ENCODE peak calls at places on chromosomes 2 and 18, in seven cellular contexts. One of them, this sample, is unnamed.

GRCh38 chr2:127662937-127663565 is 12.3 kb downstream of the LIMS2 start:
- DNase-seq in NCI-H2081: no peak
- DNase-seq in ecto neural progenitor cell: no peak
- DNase-seq in vagina: no peak
- DNase-seq in kidney tubule cell: no peak
- DNase-seq in lower lobe of right lung: peak
- DNase-seq in suprapubic skin: peak
- DNase-seq in this sample: no peak

GRCh38 chr2:224145751-224146355 is 106.8 kb upstream of the SERPINE2 start:
- DNase-seq in kidney tubule cell: peak
- DNase-seq in lower lobe of right lung: no peak
- DNase-seq in NCI-H2081: no peak
- DNase-seq in ecto neural progenitor cell: no peak
- DNase-seq in suprapubic skin: no peak
- DNase-seq in vagina: no peak
- DNase-seq in this sample: peak

GRCh38 chr2:7845332-7845731 is 836.5 kb upstream of the ID2 start:
- DNase-seq in NCI-H2081: no peak
- DNase-seq in suprapubic skin: no peak
- DNase-seq in ecto neural progenitor cell: no peak
- DNase-seq in lower lobe of right lung: no peak
- DNase-seq in vagina: peak
- DNase-seq in kidney tubule cell: peak
- DNase-seq in this sample: no peak

GRCh38 chr2:20667151-20667530 is 197 bp downstream of the GDF7 start:
- DNase-seq in lower lobe of right lung: no peak
- DNase-seq in NCI-H2081: no peak
- DNase-seq in ecto neural progenitor cell: no peak
- DNase-seq in vagina: no peak
- DNase-seq in suprapubic skin: no peak
- DNase-seq in kidney tubule cell: no peak
- DNase-seq in this sample: no peak

GRCh38 chr2:67169417-67170140 is 227.6 kb upstream of the ETAA1 start:
- DNase-seq in suprapubic skin: no peak
- DNase-seq in NCI-H2081: no peak
- DNase-seq in kidney tubule cell: no peak
- DNase-seq in vagina: no peak
- DNase-seq in ecto neural progenitor cell: no peak
- DNase-seq in lower lobe of right lung: no peak
- DNase-seq in this sample: no peak

GRCh38 chr2:182860858-182861257 is 5.6 kb downstream of the FRZB start:
- DNase-seq in vagina: no peak
- DNase-seq in NCI-H2081: no peak
- DNase-seq in ecto neural progenitor cell: no peak
- DNase-seq in lower lobe of right lung: no peak
- DNase-seq in kidney tubule cell: no peak
- DNase-seq in suprapubic skin: no peak
- DNase-seq in this sample: no peak

GRCh38 chr18:79583984-79584401 is 95.6 kb upstream of the CTDP1 start:
- DNase-seq in vagina: no peak
- DNase-seq in NCI-H2081: no peak
- DNase-seq in kidney tubule cell: no peak
- DNase-seq in lower lobe of right lung: peak
- DNase-seq in ecto neural progenitor cell: no peak
- DNase-seq in suprapubic skin: no peak
- DNase-seq in this sample: no peak

GRCh38 chr2:165857881-165858280 is 63.8 kb upstream of the GALNT3 start:
- DNase-seq in vagina: no peak
- DNase-seq in lower lobe of right lung: no peak
- DNase-seq in NCI-H2081: no peak
- DNase-seq in kidney tubule cell: no peak
- DNase-seq in ecto neural progenitor cell: no peak
- DNase-seq in suprapubic skin: no peak
- DNase-seq in this sample: no peak

GRCh38 chr18:53191634-53192033 is 851.6 kb downstream of the DCC start:
- DNase-seq in vagina: no peak
- DNase-seq in NCI-H2081: peak
- DNase-seq in lower lobe of right lung: no peak
- DNase-seq in ecto neural progenitor cell: no peak
- DNase-seq in kidney tubule cell: no peak
- DNase-seq in suprapubic skin: no peak
- DNase-seq in this sample: no peak

GRCh38 chr2:144886847-144887246 is 366.9 kb upstream of the ZEB2 start:
- DNase-seq in NCI-H2081: no peak
- DNase-seq in suprapubic skin: peak
- DNase-seq in ecto neural progenitor cell: no peak
- DNase-seq in kidney tubule cell: no peak
- DNase-seq in vagina: no peak
- DNase-seq in lower lobe of right lung: no peak
- DNase-seq in this sample: no peak

GRCh38 chr2:211722928-211723327 is 815.7 kb downstream of the ERBB4 start:
- DNase-seq in NCI-H2081: peak
- DNase-seq in ecto neural progenitor cell: no peak
- DNase-seq in lower lobe of right lung: no peak
- DNase-seq in kidney tubule cell: no peak
- DNase-seq in vagina: no peak
- DNase-seq in suprapubic skin: no peak
- DNase-seq in this sample: no peak

GRCh38 chr2:222000326-222000725 is 298.5 kb downstream of the PAX3 start:
- DNase-seq in kidney tubule cell: peak
- DNase-seq in lower lobe of right lung: no peak
- DNase-seq in ecto neural progenitor cell: no peak
- DNase-seq in vagina: no peak
- DNase-seq in NCI-H2081: no peak
- DNase-seq in suprapubic skin: no peak
- DNase-seq in this sample: peak

GRCh38 chr2:43636616-43637015 is 444 bp upstream of the PLEKHH2 start:
- DNase-seq in lower lobe of right lung: no peak
- DNase-seq in suprapubic skin: no peak
- DNase-seq in NCI-H2081: no peak
- DNase-seq in kidney tubule cell: no peak
- DNase-seq in ecto neural progenitor cell: no peak
- DNase-seq in vagina: no peak
- DNase-seq in this sample: no peak

GRCh38 chr18:23887493-23887892 is 127.1 kb upstream of the TTC39C start:
- DNase-seq in vagina: peak
- DNase-seq in suprapubic skin: no peak
- DNase-seq in lower lobe of right lung: no peak
- DNase-seq in kidney tubule cell: no peak
- DNase-seq in NCI-H2081: peak
- DNase-seq in ecto neural progenitor cell: no peak
- DNase-seq in this sample: no peak